ENCODE peak calls at places on chromosomes 6 and 20, in eight cellular contexts. G, Q, D, X, Z, R, U and M are unnamed samples.

GRCh38 chr6:106973018-106973840 is 1.3 kb downstream of the CD24 start:
- DNase-seq in Q (peak), R (no peak), Z (no peak), G (peak), D (peak), U (no peak), X (peak), M (no peak)

GRCh38 chr6:17892097-17892686 is 95.2 kb downstream of the KIF13A start:
- DNase-seq in D (no peak), G (no peak), X (no peak), Z (no peak), U (no peak), Q (no peak), R (no peak), M (no peak)

GRCh38 chr20:22836877-22837276 is 198.2 kb upstream of the SSTR4 start:
- DNase-seq in X (no peak), Q (no peak), Z (no peak), U (no peak), G (no peak), R (no peak), D (no peak), M (no peak)

GRCh38 chr6:107717781-107718180 is 106.3 kb downstream of the SCML4 start:
- DNase-seq in Z (no peak), X (no peak), R (no peak), G (peak), D (no peak), U (no peak), Q (no peak), M (no peak)

GRCh38 chr6:170378502-170378901 is 71.9 kb downstream of the FAM120B start:
- DNase-seq in U (no peak), R (no peak), G (no peak), Q (no peak), X (no peak), Z (no peak), D (no peak), M (no peak)

GRCh38 chr6:28474441-28475219 is 31.3 kb upstream of the ZSCAN23 start:
- DNase-seq in G (no peak), X (no peak), R (peak), U (peak), Z (no peak), Q (no peak), D (no peak), M (peak)

GRCh38 chr6:144351338-144351737 is 66.2 kb downstream of the UTRN start:
- DNase-seq in Z (no peak), X (no peak), G (no peak), R (no peak), Q (no peak), D (no peak), U (no peak), M (no peak)

GRCh38 chr20:23386304-23387117 is 24.5 kb downstream of the GZF1 start:
- DNase-seq in G (no peak), X (no peak), Q (no peak), Z (no peak), R (no peak), D (no peak), U (no peak), M (no peak)

GRCh38 chr6:20402181-20403079 is 751 bp downstream of the E2F3 start:
- DNase-seq in Z (peak), Q (peak), U (peak), D (peak), X (peak), G (peak), R (no peak), M (peak)

GRCh38 chr6:20400476-20401402 is 940 bp upstream of the E2F3 start:
- DNase-seq in Q (peak), U (peak), Z (peak), D (peak), R (no peak), X (peak), G (no peak), M (peak)

GRCh38 chr6:20399518-20399917 is 2.2 kb upstream of the E2F3 start:
- DNase-seq in Q (no peak), D (no peak), X (no peak), R (no peak), U (no peak), G (no peak), Z (no peak), M (no peak)

GRCh38 chr6:20403080-20403765 is 1.5 kb downstream of the E2F3 start:
- DNase-seq in Z (peak), R (peak), U (peak), Q (peak), D (peak), G (peak), X (peak), M (peak)

GRCh38 chr6:20401403-20402180 is at the start of gene E2F3:
- DNase-seq in U (peak), D (peak), R (peak), X (peak), G (peak), Z (peak), Q (peak), M (peak)
- TF ChIP-seq POLR2A in U (no peak), D (peak), R (peak), X (no peak), G (no peak), Z (peak), Q (peak), M (peak)

GRCh38 chr6:31740397-31741223 is 805 bp downstream of the MSH5 start:
- DNase-seq in D (no peak), U (no peak), Q (peak), G (no peak), X (peak), Z (no peak), R (no peak), M (no peak)

GRCh38 chr6:31744422-31744821 is 4.6 kb downstream of the MSH5 start:
- DNase-seq in U (no peak), D (no peak), Z (no peak), R (no peak), Q (no peak), G (no peak), X (no peak), M (no peak)

GRCh38 chr6:31739639-31740396 is at the start of gene MSH5:
- DNase-seq in Z (peak), Q (peak), X (peak), U (peak), G (peak), D (peak), R (peak), M (peak)

GRCh38 chr6:31742894-31743293 is 3.1 kb downstream of the MSH5 start:
- DNase-seq in G (no peak), Q (no peak), D (no peak), U (no peak), R (no peak), X (no peak), Z (no peak), M (no peak)

DNA sequence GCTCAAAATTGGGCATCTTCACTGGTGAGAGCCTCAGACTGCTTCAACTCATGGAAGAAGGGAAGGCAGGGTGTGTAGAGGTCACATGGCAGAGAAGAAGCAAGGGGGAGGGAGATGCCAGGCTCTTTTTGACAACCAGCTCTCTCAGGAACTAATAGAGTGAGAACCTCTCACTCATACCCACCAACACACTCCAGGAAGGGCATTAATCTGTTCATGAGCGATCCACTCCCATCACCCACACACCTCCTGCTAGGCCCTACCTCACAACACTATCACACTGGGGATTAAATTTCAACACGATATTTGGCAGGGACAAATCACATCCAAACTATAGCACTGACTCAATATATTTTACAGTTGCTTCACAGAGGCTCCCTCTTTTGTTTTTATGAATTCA is 2.0 kb downstream of the MSH5 start:
- DNase-seq in Q (no peak), Z (no peak), D (no peak), U (no peak), R (no peak), X (no peak), G (no peak), M (no peak)
- TF ChIP-seq POLR2A in Q (no peak), Z (no peak), D (no peak), U (no peak), R (no peak), X (no peak), G (no peak), M (no peak)

GRCh38 chr6:32609731-32610640 is 20.3 kb upstream of the HLA-DRB1 start:
- DNase-seq in X (peak), R (peak), Z (peak), Q (no peak), U (peak), G (no peak), D (peak), M (peak)
- TF ChIP-seq POLR2A in X (no peak), R (no peak), Z (peak), Q (no peak), U (no peak), G (no peak), D (no peak), M (no peak)

DNA sequence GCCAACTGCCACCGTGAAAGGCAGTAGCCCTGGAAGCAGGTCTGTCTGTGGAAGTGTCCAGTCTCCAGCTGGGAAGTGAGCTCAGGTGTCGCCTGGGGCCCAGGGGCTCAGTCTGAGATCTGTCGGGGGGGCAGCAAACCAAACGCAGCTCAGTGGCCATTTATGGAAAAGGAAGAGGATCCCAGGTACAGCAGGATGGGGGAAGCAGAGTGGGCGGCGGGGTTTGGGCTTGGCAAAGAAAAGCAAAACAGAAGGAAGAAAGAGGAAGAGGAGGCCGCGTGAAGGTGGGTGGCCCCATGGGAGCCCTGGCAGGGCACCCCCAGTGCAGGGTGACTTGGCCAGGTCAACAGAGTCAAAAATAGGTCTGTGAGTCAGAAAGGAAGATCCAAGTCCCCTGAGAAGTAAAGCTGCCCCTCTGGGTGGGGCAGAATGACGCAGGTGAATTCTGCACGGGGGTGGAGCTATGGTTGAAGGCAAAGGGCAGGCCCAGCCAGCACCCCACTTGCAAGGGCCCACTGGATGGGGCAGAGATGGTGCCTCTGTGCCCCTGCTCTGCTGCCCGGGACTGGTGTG is 5.3 kb downstream of the PXDC1 start:
- DNase-seq in G (peak), U (no peak), X (no peak), Z (no peak), Q (no peak), D (peak), R (no peak), M (no peak)
- TF ChIP-seq POLR2A in G (no peak), U (no peak), X (no peak), Z (no peak), Q (peak), D (no peak), R (no peak), M (no peak)

DNA sequence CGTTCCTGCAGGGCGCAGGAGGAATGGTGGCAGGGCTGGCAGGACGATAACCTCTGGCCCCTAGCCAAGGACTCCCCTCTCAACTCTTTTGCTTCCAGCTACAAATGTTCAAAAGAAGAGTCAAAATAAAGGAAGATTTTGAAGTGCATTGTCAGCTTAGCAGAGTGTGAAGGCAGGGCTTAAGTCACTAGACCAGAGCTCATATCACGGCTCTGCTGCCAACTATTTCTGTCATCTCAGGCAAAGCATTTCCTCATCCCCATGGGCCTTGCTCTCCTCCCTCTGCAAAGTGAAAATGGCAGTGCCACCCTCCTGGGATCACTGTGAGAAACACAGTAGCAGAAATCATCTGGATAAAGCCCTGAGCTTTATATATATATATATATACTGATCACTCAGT is 36.7 kb downstream of the CFAP61 start:
- DNase-seq in R (no peak), D (no peak), G (no peak), U (no peak), Z (no peak), X (no peak), Q (peak), M (no peak)
- TF ChIP-seq POLR2A in R (no peak), D (no peak), G (no peak), U (no peak), Z (no peak), X (no peak), Q (peak), M (no peak)

GRCh38 chr20:36270744-36271638 is 34.7 kb downstream of the AAR2 start:
- DNase-seq in G (peak), D (no peak), Z (no peak), U (no peak), Q (no peak), X (no peak), R (no peak), M (no peak)
- TF ChIP-seq POLR2A in G (no peak), D (no peak), Z (no peak), U (no peak), Q (no peak), X (no peak), R (no peak), M (no peak)

DNA sequence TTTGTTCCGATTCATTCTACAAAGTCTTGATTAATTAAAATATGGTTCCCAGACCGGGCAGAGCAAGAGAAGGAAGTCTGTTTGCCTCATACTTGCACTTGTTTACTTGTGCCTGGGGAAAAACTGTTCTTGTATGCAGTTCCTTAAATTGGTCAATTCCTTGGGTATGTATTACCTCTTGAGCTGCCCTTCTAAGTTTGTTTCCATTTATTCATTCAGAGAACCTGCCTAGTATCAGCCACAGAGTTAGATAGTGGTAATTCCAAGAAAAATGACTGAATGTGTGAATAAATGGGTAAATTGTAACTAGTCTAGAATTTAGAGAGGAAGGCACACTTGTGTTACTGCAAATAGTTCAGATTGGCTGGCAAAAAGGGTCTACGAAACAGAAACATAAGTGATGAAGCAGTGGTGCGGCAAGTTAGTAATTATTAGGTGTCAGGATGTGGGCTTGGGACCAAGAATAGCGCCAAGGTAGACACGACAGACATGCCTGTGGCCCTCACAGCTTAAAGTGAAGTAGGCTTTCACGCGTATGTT is 525 bp upstream of the MAK start:
- DNase-seq in D (no peak), G (no peak), U (no peak), Z (no peak), R (no peak), X (no peak), Q (no peak), M (no peak)
- TF ChIP-seq POLR2A in D (no peak), G (no peak), U (no peak), Z (no peak), R (no peak), X (no peak), Q (no peak), M (no peak)

DNA sequence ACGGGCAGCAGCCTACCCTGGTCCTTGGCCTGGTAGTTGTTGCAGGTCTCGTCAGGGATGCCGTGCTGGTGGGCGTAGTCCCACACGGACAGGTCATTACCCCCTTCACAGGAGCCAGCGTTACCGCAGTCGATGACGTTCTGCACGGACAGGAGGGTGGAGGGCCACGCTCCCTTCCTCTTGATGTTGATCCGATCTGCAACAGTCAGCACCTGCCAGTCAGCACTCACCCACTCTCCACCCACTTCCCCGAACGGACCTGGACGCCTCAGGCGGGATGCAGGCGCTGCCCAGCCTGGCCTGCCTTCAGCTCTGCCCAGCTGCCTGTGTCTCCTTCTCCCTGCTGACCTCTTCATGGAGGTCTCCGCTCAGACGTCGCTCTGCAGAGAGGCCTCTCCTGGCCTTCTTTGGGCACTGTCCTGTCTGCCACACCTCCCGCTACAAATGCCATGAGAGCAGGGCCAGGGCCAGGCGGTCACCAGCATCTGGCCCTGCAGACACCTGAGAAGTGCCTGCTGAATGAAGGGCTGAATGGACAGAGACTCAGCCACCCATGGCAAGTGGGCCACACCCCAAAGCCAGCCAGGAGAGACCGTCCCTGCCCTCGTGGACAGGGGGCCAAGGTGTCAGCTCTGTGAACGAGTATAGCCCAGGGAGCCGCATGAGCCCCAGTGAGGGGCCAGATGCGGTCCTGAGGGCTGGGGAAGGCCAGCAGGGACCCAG is 5.4 kb downstream of the CTSZ start:
- DNase-seq in U (no peak), X (no peak), Q (no peak), R (no peak), Z (no peak), D (no peak), G (no peak), M (no peak)
- TF ChIP-seq POLR2A in U (no peak), X (no peak), Q (no peak), R (no peak), Z (no peak), D (no peak), G (no peak), M (no peak)